ENCODE peak calls at places on chromosome 2, in four cellular contexts. S is MCF 10A, E is NCI-H2171, V is cardiac septum. I is an unnamed sample.

GRCh38 chr2:171574149-171574795 is 52.0 kb downstream of the CYBRD1 start:
- DNase-seq in S (peak), E (peak), V (peak), I (peak)

GRCh38 chr2:44941551-44942234 is at the start of gene SIX3:
- DNase-seq in S (no peak), E (peak), V (no peak), I (no peak)

GRCh38 chr2:168565112-168565511 is 109.0 kb downstream of the CERS6 start:
- DNase-seq in S (peak), E (no peak), V (no peak), I (no peak)

GRCh38 chr2:101779190-101779589 is 81.7 kb downstream of the MAP4K4 start:
- DNase-seq in S (no peak), E (no peak), V (no peak), I (no peak)

GRCh38 chr2:235168174-235168979 is 216.6 kb downstream of the SH3BP4 start:
- DNase-seq in S (no peak), E (no peak), V (no peak), I (no peak)

GRCh38 chr2:172328103-172328835 is 99.1 kb upstream of the ITGA6 start:
- DNase-seq in S (no peak), E (no peak), V (no peak), I (no peak)

GRCh38 chr2:227871375-227871788 is at the start of gene DAW1:
- DNase-seq in S (no peak), E (peak), V (peak), I (no peak)

GRCh38 chr2:67895171-67895941 is 167.4 kb downstream of the C1D start:
- DNase-seq in S (no peak), E (no peak), V (no peak), I (no peak)

GRCh38 chr2:191935247-191935646 is 88.4 kb upstream of the CAVIN2 start:
- DNase-seq in S (no peak), E (peak), V (no peak), I (no peak)

GRCh38 chr2:86203614-86204013 is 4.4 kb downstream of the MRPL35 start:
- DNase-seq in S (no peak), E (no peak), V (no peak), I (no peak)

GRCh38 chr2:134869941-134870736 is 31.7 kb downstream of the ACMSD start:
- DNase-seq in S (no peak), E (no peak), V (no peak), I (no peak)

GRCh38 chr2:238947920-238948710 is 100.2 kb downstream of the TWIST2 start:
- DNase-seq in S (peak), E (no peak), V (peak), I (peak)

GRCh38 chr2:231688616-231689508 is 19.5 kb upstream of the PTMA start:
- DNase-seq in S (no peak), E (no peak), V (no peak), I (no peak)

GRCh38 chr2:16767789-16768188 is 102.2 kb upstream of the CYRIA start:
- DNase-seq in S (no peak), E (no peak), V (no peak), I (no peak)